ENCODE peak calls at places on chromosome 1, in four cellular contexts. One of them, this sample, is unnamed.

GRCh38 chr1:24970399-24970753 is 40.3 kb upstream of the RUNX3 start:
- DNase-seq in head of caudate nucleus: no peak
- DNase-seq in COR-L47: no peak
- DNase-seq in amygdala: no peak
- DNase-seq in this sample: no peak

GRCh38 chr1:35857830-35858229 is 25.2 kb upstream of the AGO1 start:
- DNase-seq in head of caudate nucleus: no peak
- DNase-seq in COR-L47: no peak
- DNase-seq in amygdala: no peak
- DNase-seq in this sample: no peak

GRCh38 chr1:154863702-154864174 is 6.3 kb downstream of the KCNN3 start:
- DNase-seq in head of caudate nucleus: no peak
- DNase-seq in COR-L47: no peak
- DNase-seq in amygdala: peak
- DNase-seq in this sample: peak

GRCh38 chr1:107415241-107415640 is 274.4 kb downstream of the NTNG1 start:
- DNase-seq in head of caudate nucleus: no peak
- DNase-seq in COR-L47: no peak
- DNase-seq in amygdala: no peak
- DNase-seq in this sample: no peak

GRCh38 chr1:110200666-110201065 is 9.4 kb upstream of the KCNC4 start:
- DNase-seq in head of caudate nucleus: no peak
- DNase-seq in COR-L47: no peak
- DNase-seq in amygdala: peak
- DNase-seq in this sample: no peak

GRCh38 chr1:219385786-219386427 is 212.2 kb downstream of the LYPLAL1 start:
- DNase-seq in head of caudate nucleus: no peak
- DNase-seq in COR-L47: peak
- DNase-seq in amygdala: peak
- DNase-seq in this sample: peak

GRCh38 chr1:11316701-11317100 is 43.7 kb downstream of the UBIAD1 start:
- DNase-seq in head of caudate nucleus: peak
- DNase-seq in COR-L47: no peak
- DNase-seq in amygdala: no peak
- DNase-seq in this sample: no peak

GRCh38 chr1:167460836-167461235 is 57.5 kb downstream of the CD247 start:
- DNase-seq in head of caudate nucleus: no peak
- DNase-seq in COR-L47: no peak
- DNase-seq in amygdala: no peak
- DNase-seq in this sample: no peak